ENCODE peak calls at places on chromosome 11, in nine cellular contexts. W is nephron progenitor cell, Z is HCT116, B is natural killer cell, J is GM12865, U is esophagus muscularis mucosa, V is kidney, L is H9, Y is K562. M is an unnamed sample.

GRCh38 chr11:35083181-35084061 is 55.5 kb upstream of the CD44 start:
- DNase-seq in L (peak; percentile 38), W (no peak), J (peak; percentile 92), Y (no peak), U (peak; percentile 94), Z (peak; percentile 46), V (no peak), B (peak; percentile 47), M (peak; percentile 98)

GRCh38 chr11:113240389-113240788 is 74.0 kb upstream of the TTC12 start:
- DNase-seq in Y (no peak), B (no peak), L (no peak), Z (no peak), U (no peak), V (no peak), W (no peak), J (no peak), M (no peak)

GRCh38 chr11:70643642-70644041 is 245.3 kb downstream of the CTTN start:
- DNase-seq in U (no peak), W (no peak), Z (no peak), V (no peak), L (no peak), J (peak; percentile 60), Y (no peak), B (no peak), M (no peak)

GRCh38 chr11:9808943-9809342 is 145.1 kb downstream of the SWAP70 start:
- DNase-seq in Y (no peak), B (no peak), V (no peak), J (no peak), U (no peak), Z (peak; percentile 21), W (no peak), L (no peak), M (no peak)

GRCh38 chr11:113531078-113531477 is 55.9 kb upstream of the DRD2 start:
- DNase-seq in W (no peak), Y (no peak), J (no peak), U (no peak), V (no peak), Z (no peak), B (no peak), L (no peak), M (no peak)

GRCh38 chr11:33402066-33402465 is 144.9 kb downstream of the HIPK3 start:
- DNase-seq in U (no peak), J (peak; percentile 14), L (no peak), W (no peak), V (no peak), Z (no peak), B (no peak), Y (peak; percentile 8), M (no peak)

GRCh38 chr11:80085563-80085962 is 644.7 kb upstream of the TENM4 start:
- DNase-seq in B (no peak), L (no peak), V (no peak), U (no peak), Z (no peak), Y (no peak), J (no peak), W (no peak), M (no peak)

GRCh38 chr11:28146123-28146751 is 38.0 kb downstream of the METTL15 start:
- DNase-seq in Y (peak; percentile 19), V (no peak), U (no peak), L (no peak), J (no peak), B (no peak), Z (peak; percentile 90), W (no peak), M (no peak)

GRCh38 chr11:79503028-79503427 is 62.2 kb upstream of the TENM4 start:
- DNase-seq in W (no peak), V (peak; percentile 81), Y (no peak), J (no peak), L (no peak), U (no peak), B (no peak), Z (no peak), M (no peak)

DNA sequence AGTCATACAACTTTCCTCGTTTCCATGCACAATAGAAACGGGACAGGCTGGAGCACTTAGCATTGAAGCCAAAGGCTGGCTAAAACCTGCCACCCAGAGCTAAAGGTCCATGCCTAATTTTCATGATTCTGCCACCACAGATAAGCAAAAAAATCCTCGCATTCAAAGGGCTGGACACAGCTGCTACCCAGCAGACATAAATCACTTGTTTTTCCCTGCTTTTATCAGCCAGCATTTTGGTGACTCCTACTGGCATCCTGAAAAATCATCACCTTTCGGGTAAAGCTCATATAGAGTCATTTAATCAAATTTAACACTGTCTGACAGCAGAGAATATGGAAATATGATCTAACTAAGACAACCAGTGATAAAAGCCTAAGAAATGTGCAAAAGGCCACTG is 37.9 kb downstream of the ALG9 start:
- DNase-seq in J (no peak), U (no peak), B (no peak), L (no peak), W (no peak), V (no peak), Y (peak; percentile 16), Z (no peak), M (no peak)
- TF ChIP-seq CTCF in J (no peak), U (no peak), B (no peak), L (peak; percentile 27), W (no peak), V (no peak), Y (peak; percentile 37), Z (peak; percentile 19), M (no peak)

GRCh38 chr11:125871391-125872137 is 15.9 kb upstream of the HYLS1 start:
- DNase-seq in Y (peak; percentile 55), V (no peak), J (peak; percentile 11), B (no peak), Z (peak; percentile 29), L (peak; percentile 77), W (peak; percentile 66), U (no peak), M (no peak)
- TF ChIP-seq CTCF in Y (peak; percentile 63), V (peak; percentile 24), J (peak; percentile 17), B (no peak), Z (peak; percentile 69), L (peak; percentile 78), W (peak; percentile 62), U (peak; percentile 45), M (no peak)

DNA sequence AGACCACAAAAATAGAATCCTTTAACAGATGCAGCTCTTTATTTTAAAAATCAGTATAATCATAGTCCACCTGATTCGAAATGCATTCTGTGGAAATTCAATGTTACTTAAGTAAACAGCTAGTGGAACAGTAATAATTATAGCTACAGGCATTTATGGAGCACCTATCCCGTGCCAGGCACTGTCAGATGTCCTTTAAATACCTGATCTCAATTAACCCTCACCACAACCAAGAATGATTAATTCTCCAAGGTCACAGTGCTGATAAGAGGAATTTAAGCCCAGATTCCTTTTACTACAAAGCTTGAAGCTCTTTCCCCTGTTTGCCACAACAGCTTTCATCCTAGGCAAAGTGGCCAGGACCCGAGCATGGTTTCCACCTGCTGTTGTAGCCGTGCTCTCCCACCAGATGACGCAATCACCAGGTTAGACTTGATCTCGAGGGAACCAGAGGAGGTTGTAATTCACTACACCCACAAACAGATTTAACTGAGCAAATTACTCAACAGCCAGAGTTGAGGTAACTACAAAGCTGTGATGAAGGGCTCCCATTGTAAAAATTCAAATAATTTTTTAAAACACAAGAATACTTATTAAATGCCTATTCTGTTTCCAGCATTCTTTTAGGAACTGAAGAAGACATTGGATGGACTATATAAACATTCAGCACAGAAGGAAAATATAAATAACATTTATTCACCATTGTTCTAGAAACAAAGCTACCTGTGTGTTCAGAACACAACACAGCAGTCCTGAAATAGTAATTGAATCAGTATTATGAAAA is 10.3 kb downstream of the PRDM10 start:
- DNase-seq in J (peak; percentile 54), W (no peak), V (peak; percentile 68), U (no peak), Z (peak; percentile 48), L (peak; percentile 67), Y (peak; percentile 74), B (no peak), M (no peak)
- TF ChIP-seq CTCF in J (peak; percentile 55), W (no peak), V (peak; percentile 55), U (no peak), Z (peak; percentile 63), L (peak; percentile 66), Y (peak; percentile 73), B (no peak), M (no peak)

GRCh38 chr11:18321991-18322711 is at the start of the genes GTF2H1 and HPS5:
- DNase-seq in Z (peak; percentile 98), W (peak; percentile 93), Y (peak; percentile 99), J (peak; percentile 99), B (peak; percentile 96), U (peak; percentile 99), L (peak; percentile 96), V (peak; percentile 98), M (peak; percentile 98)
- TF ChIP-seq CTCF in Z (no peak), W (no peak), Y (no peak), J (no peak), B (no peak), U (no peak), L (no peak), V (no peak), M (no peak)

DNA sequence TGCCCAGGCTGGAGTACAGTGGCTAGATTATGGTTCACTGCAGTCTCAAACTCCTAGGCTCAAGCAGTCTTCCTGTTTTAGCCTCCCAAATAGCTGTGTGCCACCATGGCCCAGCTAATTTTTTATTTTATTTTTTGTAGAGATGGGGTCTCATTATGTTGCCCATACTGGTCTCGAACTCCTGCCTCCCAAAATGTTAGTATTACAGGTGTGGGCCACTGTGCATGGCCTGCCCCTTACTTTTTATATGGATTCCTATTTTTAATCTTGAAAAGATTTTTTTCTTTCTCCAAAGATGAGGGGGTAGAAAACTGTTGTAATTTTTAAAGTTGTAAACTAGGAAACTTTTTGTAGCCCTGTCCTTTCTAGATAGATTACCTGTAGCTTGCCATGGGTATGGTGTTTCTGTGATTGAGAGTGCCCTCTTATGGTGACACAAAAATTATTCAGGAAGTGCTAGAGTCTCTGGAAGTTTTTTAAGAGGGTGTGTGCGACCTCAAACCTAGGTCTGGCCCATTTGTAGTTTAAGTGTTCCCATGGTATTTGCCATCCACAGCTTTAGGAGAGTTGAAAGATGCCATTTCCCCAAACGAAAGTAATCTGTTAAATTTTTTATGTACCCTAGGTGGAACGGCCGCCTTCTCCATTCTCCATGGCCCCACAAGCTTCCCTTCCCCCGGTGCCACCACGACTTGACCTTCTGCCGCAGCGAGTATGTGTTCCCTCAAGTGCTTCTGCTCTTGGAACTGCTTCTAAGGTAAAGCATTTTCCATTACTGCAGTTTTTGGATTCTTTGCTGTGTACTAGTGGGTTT is 32.4 kb downstream of the MCAM start:
- DNase-seq in J (peak; percentile 67), B (no peak), V (no peak), Y (peak; percentile 60), U (no peak), L (no peak), W (no peak), Z (peak; percentile 32), M (no peak)
- TF ChIP-seq CTCF in J (peak; percentile 39), B (no peak), V (peak; percentile 30), Y (peak; percentile 73), U (peak; percentile 53), L (peak; percentile 64), W (peak; percentile 26), Z (peak; percentile 70), M (peak; percentile 38)